ENCODE peak calls at places on chromosomes 2 and 18, in four cellular contexts. M is mesendoderm, K is H1, U is IMR-90. A is an unnamed sample.

GRCh38 chr2:11729362-11730212 is 16.8 kb upstream of the LPIN1 start:
- DNase-seq in M (no peak), U (no peak), K (no peak), A (no peak)

GRCh38 chr2:218370410-218371063 is 11.5 kb upstream of the SLC11A1 start:
- DNase-seq in U (peak), K (no peak), M (no peak), A (no peak)

GRCh38 chr2:199434555-199434954 is 23.2 kb downstream of the SATB2 start:
- DNase-seq in M (no peak), K (no peak), U (no peak), A (no peak)

GRCh38 chr2:235373171-235373570 is 120.7 kb upstream of the AGAP1 start:
- DNase-seq in M (no peak), U (no peak), K (no peak), A (no peak)

GRCh38 chr2:16622399-16622968 is 43.1 kb downstream of the CYRIA start:
- DNase-seq in K (no peak), U (peak), M (no peak), A (no peak)

GRCh38 chr2:23940262-23940975 is at the start of gene UBXN2A:
- DNase-seq in K (peak), M (peak), U (peak), A (peak)

GRCh38 chr2:20148841-20149702 is 75.9 kb downstream of the SDC1 start:
- DNase-seq in U (peak), M (no peak), K (no peak), A (peak)

GRCh38 chr18:3508576-3509559 is 58.9 kb downstream of the TGIF1 start:
- DNase-seq in M (no peak), K (no peak), U (no peak), A (peak)

GRCh38 chr2:239983004-239983778 is 42.0 kb downstream of the NDUFA10 start:
- DNase-seq in M (no peak), U (no peak), K (no peak), A (no peak)

GRCh38 chr2:123785332-123785731 is 239.8 kb upstream of the CNTNAP5 start:
- DNase-seq in M (no peak), K (no peak), U (no peak), A (no peak)

GRCh38 chr2:120385355-120386127 is 39.6 kb downstream of the INHBB start:
- DNase-seq in K (no peak), U (no peak), M (peak), A (peak)

GRCh38 chr2:63614983-63615945 is 26.5 kb downstream of the MDH1 start:
- DNase-seq in M (peak), U (peak), K (peak), A (peak)

GRCh38 chr2:174495365-174496012 is 8.7 kb upstream of the GPR155 start:
- DNase-seq in M (peak), U (peak), K (no peak), A (peak)

GRCh38 chr2:206814486-206814885 is 49.1 kb downstream of the FASTKD2 start:
- DNase-seq in U (no peak), K (no peak), M (no peak), A (no peak)

GRCh38 chr2:173204316-173204715 is 128.7 kb downstream of the MAP3K20 start:
- DNase-seq in M (no peak), U (no peak), K (no peak), A (no peak)

GRCh38 chr2:236178921-236179652 is 10.9 kb upstream of the GBX2 start:
- DNase-seq in U (no peak), M (peak), K (no peak), A (peak)

GRCh38 chr2:32532341-32532740 is 95.5 kb upstream of the TTC27 start:
- DNase-seq in K (no peak), U (no peak), M (peak), A (no peak)

GRCh38 chr2:136212426-136213378 is 94.8 kb upstream of the CXCR4 start:
- DNase-seq in K (no peak), U (no peak), M (peak), A (no peak)

GRCh38 chr2:216312441-216312840 is 59.8 kb downstream of the MARCHF4 start:
- DNase-seq in K (no peak), U (no peak), M (no peak), A (no peak)

GRCh38 chr18:49400398-49401072 is 59.9 kb downstream of the DYM start:
- DNase-seq in K (no peak), M (no peak), U (peak), A (no peak)

GRCh38 chr18:34991561-34991960 is 49.7 kb upstream of the MAPRE2 start:
- DNase-seq in U (no peak), M (no peak), K (no peak), A (no peak)

DNA sequence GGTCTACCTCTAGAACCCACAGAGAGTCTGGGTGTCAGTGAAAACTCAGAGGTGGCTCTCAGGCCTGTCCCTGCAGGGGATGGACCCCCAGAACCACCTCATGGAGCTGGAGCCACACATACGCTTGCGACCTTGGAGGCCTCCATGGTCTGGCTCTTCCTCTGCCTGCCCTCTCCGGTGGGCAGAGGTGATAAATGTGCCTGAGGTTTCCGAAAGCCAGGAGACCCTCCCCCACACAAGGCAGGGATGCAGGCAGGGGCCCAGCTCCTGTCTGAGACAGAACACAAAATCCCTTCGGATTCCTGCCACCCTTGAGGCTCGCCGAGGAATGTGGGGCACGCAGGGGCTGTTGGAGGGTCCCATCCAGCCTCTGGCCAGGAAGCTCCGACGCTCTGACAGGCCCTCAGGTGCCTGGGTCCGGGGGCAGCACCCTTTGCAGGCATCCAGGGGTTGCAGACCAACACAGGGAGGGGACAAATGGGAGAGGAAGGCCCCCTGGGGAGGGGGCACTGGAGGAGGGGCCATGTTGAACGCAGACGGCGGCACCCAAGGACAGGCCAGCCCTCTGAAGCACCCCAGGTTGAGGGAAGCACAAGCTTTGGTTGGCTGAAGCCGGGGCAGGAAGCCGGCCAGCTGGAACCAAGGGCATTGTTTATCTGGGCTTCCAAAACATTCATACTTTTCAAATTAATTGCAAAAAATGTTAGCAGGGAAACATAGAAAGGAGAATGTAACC is 4.1 kb upstream of the SNED1 start:
- DNase-seq in K (peak), U (no peak), M (no peak), A (no peak)
- H3K4ac ChIP-seq in K (no peak), U (peak), M (no peak), A (no peak)

DNA sequence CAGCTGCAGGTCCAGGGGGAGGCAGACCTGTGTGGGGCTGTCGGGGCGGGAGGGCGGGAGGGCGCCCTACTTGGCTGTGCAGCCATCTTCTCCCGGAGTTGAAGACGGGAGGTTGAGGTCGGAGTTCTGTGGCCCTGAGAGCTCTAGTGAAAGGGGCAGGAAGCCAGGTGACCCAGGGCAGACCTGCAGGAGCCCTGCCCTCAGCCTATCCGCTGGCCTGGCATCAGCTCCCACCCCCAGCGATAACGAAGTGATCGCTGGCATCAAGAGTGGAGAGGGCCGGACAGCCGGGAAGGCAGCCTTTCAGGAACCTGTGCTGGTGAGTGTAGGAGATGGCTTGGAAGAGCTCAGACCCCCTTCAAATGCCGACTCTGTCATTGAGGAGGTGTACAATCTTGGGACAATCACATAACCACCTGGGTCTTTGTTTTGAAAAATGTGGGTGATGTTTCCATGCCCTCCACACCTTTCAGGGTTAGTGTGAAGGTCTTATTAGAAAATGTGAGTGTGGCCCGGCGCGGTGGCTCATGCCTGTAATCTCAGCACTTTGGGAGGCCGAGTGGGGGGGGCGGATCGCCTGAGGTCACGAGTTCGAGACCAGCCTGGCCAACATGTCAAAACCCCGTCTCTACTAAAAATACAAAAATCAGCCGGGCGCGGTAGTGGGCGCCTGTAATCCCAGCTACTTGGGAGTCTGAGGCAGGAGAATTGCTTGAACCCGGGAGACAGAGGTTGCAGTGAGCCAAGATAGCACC is 1.3 kb downstream of the ARHGEF4 start:
- DNase-seq in M (no peak), K (no peak), U (no peak), A (no peak)
- H2BK5ac ChIP-seq in M (no peak), K (no peak), U (no peak), A (no peak)

DNA sequence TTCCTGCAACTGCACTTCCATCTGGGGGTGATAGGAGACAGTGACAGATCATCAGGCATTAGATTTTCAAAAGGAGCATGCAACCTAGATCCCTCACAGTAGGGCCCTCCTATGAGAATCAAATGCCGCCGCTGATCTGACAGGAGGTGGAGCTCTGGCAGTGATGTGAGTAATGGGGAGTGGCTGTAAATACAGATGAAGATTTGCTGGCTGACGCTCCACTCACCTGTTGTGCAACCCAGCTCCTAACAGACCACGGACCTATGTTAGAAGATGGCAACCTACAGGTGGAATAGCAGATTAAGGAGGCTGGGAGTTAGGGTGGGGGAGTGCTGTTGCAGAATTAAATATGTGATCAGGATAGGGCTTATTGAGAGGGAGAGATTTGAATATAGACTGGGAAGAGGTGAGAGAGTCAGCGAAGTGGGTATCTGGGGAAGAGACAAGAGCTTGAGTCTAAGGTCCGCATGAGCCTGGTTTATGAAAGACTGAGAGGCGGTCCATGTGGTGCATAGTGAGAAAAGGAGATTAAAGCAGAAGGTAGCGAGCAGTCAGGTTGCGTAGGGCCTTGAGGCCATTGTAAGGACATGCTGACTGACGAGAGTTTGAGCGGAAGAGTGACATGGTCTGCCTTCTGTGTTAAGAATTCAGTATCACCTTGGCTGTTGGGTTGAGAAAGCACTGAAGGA is 31.3 kb upstream of the TOGARAM2 start:
- DNase-seq in U (no peak), M (peak), K (no peak), A (peak)
- H4K5ac ChIP-seq in U (no peak), M (no peak), K (no peak), A (no peak)

DNA sequence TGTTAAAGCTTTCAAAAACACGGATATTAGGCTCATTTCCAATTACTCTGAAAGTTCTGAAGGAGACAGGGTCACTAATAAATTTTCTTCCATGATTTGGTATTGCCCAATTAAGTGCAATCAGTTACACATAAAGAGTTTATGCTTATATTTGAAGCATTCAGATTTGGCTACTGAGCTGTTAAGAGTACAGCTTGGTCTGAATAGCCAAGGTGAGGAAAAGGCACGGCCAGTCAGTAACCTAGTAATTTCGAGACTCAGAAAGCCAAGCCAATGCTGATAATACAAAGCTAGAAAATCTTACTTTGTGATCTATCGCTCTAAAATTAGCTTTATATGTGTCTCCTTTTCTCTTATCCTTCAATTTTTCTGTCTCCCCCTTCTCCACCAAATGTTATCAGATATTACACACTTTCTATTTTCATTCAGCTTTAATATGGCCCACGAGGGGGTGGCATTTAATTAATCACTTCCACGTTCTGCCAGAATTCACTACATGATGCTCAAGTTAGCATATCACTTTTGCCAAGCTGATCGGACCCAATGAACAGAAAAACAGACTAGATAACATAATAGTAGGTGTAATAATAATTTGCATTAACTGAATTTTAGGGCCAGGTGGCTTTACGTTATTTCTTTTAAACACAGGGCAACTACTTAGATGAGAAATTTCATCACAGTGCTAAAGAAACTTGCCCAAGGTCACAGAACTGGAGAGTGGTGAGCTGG is 138.4 kb downstream of the TCF4 start:
- DNase-seq in K (no peak), M (no peak), U (no peak), A (no peak)
- H3K4ac ChIP-seq in K (no peak), M (no peak), U (no peak), A (no peak)

GRCh38 chr18:58213445-58213844 is 169.4 kb downstream of the NEDD4L start:
- DNase-seq in K (no peak), U (peak), M (no peak), A (no peak)

GRCh38 chr18:58215005-58215404 is 171.0 kb downstream of the NEDD4L start:
- DNase-seq in K (no peak), M (no peak), U (no peak), A (no peak)

GRCh38 chr18:58216071-58216471 is 172.0 kb downstream of the NEDD4L start:
- DNase-seq in U (no peak), M (peak), K (no peak), A (peak)

GRCh38 chr18:58212274-58212673 is 168.2 kb downstream of the NEDD4L start:
- DNase-seq in K (no peak), U (no peak), M (no peak), A (no peak)

DNA sequence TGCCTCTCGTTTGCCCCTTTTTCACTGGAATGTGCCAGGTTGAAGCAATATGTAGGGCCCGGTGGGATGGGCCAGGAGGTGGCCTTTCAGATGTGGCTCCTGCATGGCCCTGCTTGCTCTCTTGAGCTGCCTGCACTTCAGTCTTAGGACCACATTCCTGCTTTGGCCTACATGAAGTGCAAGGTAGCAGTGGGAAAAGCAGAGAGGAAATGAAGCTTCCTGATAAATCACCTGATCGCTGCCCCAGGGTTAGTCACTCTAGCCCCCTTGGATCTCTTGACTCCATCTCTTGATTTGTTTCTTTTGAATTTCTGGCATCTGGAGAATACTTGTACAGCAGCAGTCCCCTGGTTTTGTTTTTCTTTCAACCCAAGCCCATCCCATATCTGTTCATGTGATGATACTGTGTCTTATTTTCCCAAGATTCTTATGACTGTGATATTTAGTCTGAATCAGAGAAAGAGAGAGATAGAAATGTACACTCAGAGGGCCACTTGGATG is 170.0 kb downstream of the NEDD4L start:
- DNase-seq in M (peak), K (no peak), U (peak), A (no peak)
- H2BK5ac ChIP-seq in M (no peak), K (no peak), U (peak), A (no peak)

GRCh38 chr2:232415138-232415690 is 8.6 kb downstream of the ALPG start:
- DNase-seq in M (no peak), K (no peak), U (no peak), A (no peak)
- H4K5ac ChIP-seq in M (no peak), K (no peak), U (no peak), A (no peak)

DNA sequence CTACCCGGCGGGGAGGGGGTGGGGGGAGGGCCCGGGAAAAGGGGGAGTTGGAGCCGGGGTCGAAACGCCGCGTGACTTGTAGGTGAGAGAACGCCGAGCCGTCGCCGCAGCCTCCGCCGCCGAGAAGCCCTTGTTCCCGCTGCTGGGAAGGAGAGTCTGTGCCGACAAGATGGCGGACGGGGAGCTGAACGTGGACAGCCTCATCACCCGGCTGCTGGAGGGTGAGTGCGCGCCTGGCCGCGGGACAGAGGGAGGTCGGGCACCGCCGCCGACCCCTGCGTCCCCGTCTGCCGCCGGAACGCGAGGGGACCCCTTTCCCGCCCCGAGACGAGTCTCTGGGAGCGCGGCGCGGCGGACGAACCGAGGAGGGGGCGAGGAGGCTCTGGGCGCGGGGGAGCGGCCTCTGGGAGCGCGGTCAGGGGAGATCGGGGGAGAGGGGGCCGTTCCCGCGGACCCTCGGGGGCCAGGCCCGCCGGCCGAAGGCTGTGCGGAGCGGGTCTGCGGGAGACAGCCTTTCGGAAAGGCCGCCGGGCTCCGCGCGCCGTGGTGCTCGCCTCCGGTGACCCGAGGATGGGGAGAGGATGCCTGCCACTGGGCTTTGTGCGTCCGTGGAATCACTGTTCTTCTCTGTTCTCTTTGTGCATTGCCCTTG is 452 bp downstream of the PPP1CB start:
- DNase-seq in M (peak), K (peak), U (no peak), A (no peak)
- H3K4ac ChIP-seq in M (peak), K (peak), U (peak), A (peak)

DNA sequence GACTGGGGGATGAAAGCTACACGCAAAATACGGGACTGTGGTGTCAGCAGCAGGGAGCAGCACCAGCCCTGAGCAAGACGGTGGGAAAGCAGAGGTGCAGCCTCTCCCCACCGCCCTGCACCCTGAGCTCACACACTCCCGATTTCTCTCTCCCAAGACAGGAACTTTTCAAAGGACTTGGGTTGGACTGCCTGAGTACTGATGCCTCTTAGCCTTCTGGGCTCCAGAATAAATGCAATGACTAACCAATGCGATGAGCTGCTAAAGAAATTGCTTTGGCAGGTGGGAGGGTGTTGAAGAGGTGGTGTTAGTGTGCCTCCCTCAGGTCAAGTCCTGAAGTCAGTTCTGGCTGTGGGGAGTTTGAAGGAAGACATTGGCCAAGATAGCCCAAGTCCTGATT is 9.6 kb downstream of the TRIM54 start:
- DNase-seq in M (peak), U (no peak), K (no peak), A (peak)
- H2BK5ac ChIP-seq in M (no peak), U (no peak), K (no peak), A (no peak)

GRCh38 chr2:30332791-30333453 is 101.6 kb downstream of the LBH start:
- DNase-seq in U (no peak), M (no peak), K (no peak), A (no peak)
- H4K5ac ChIP-seq in U (no peak), M (no peak), K (no peak), A (no peak)

A was measured in H9.